ENCODE peak calls at places on chromosomes 6 and 20, in four cellular contexts. I is K562, U is sigmoid colon, N is transverse colon. X is an unnamed sample.

GRCh38 chr20:50821994-50822393 is 27.1 kb downstream of the BCAS4 start:
- DNase-seq in I (no peak), U (no peak), N (no peak), X (no peak)

GRCh38 chr6:165804331-165805066 is 141.5 kb upstream of the PDE10A start:
- DNase-seq in I (no peak), U (no peak), N (no peak), X (no peak)

GRCh38 chr6:166413491-166413951 is 30.8 kb upstream of the MPC1 start:
- DNase-seq in I (no peak), U (no peak), N (no peak), X (no peak)

GRCh38 chr6:20718705-20719653 is 184.7 kb downstream of the CDKAL1 start:
- DNase-seq in I (no peak), U (no peak), N (no peak), X (no peak)

GRCh38 chr20:38991814-38992593 is 29.9 kb downstream of the DHX35 start:
- DNase-seq in I (no peak), U (no peak), N (no peak), X (no peak)

GRCh38 chr20:58403272-58403671 is 14.2 kb downstream of the VAPB start:
- DNase-seq in I (no peak), U (no peak), N (no peak), X (no peak)

GRCh38 chr6:37005061-37005810 is at the start of gene FGD2:
- DNase-seq in I (peak), U (no peak), N (peak), X (no peak)

GRCh38 chr20:42714298-42715141 is 475.2 kb downstream of the PTPRT start:
- DNase-seq in I (no peak), U (no peak), N (no peak), X (no peak)

GRCh38 chr6:4369616-4370015 is 234.2 kb upstream of the ECI2 start:
- DNase-seq in I (no peak), U (no peak), N (no peak), X (no peak)

GRCh38 chr6:138415125-138415524 is 11.1 kb downstream of the HEBP2 start:
- DNase-seq in I (no peak), U (no peak), N (no peak), X (no peak)

GRCh38 chr6:144820270-144820669 is 535.1 kb downstream of the UTRN start:
- DNase-seq in I (no peak), U (no peak), N (no peak), X (no peak)

GRCh38 chr6:106287215-106287614 is 38.3 kb downstream of the ATG5 start:
- DNase-seq in I (no peak), U (no peak), N (no peak), X (no peak)

GRCh38 chr20:32536861-32537656 is 48.1 kb downstream of the NOL4L start:
- DNase-seq in I (peak), U (no peak), N (peak), X (peak)

GRCh38 chr6:15400572-15401004 is 154.7 kb downstream of the JARID2 start:
- DNase-seq in I (peak), U (peak), N (peak), X (no peak)

DNA sequence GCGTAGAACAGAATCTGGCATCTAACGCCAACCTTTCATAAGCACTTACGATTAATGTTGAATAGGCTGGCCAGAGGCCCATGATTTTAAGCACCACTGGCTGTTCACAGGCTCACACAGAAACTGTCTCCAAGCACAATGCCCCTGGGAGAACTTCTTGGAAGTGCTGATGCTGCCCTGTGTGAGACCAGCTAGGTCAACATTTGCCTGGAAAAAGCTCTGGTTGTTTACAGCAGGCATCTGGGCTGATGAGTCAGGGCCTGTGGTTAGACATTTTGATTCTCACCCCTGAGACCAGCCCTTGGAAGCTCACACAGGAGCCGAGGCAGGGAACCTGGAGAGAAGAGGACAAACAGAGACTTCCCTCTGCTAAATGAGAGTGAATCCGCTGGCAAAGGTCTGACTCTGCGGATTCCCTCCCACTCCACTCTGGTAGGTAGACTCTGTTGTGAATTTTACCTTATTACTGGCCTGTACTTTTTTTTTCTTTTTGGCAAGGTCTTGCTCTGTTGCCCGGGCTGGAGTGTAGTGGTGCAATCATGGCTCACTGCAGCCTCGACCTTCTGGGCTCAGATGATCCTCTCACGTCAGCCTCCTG is 6.8 kb upstream of the SULF2 start:
- DNase-seq in I (no peak), U (peak), N (peak), X (no peak)
- TF ChIP-seq EP300 in I (no peak), U (peak), N (peak), X (peak)

DNA sequence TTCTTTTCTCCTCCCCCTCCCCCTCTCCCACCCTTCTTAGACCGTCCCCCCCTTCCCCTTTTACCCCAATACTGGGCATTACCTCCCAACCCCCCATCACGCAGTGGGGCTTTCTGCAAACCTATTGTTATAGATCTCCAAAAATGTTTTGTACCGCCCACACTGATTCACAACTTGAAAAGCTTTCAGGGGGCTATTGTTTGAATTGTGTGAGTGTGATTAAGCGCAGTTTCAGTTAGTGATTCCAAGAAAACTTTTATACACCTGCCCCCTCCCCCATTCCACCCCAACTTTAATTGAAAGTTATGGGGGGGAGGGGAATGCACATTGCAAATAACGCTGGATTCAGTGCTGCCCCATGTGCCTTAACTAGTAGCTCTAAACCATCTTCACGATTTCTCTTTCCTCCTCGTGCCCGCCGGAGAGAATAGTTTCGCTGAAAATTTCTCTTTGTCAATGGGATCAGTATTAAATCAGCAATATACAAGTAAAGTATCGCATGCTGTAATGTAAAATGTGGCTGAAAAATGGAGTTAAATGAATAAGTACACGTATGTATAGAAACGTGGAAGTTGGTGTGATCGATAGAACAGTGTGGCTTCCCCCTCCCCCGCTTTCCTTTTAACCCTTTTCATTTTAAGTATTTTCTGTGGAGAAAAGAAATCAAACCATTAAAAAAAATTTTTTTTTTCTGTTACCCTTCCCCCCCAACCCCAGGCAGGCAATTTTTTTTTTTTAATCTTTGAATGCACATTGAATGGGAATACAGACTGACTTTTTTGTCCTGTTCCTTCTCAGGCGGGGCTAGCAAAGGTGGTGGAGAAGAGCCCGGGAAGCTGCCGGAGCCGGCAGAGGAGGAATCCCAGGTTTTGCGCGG is 632 bp downstream of the LIN28B start:
- DNase-seq in I (peak), U (no peak), N (no peak), X (no peak)
- TF ChIP-seq POLR2AphosphoS5 in I (peak), U (no peak), N (no peak), X (no peak)

GRCh38 chr20:2663887-2664719 is at the start of gene IDH3B:
- DNase-seq in I (peak), U (peak), N (peak), X (peak)
- TF ChIP-seq EP300 in I (peak), U (no peak), N (no peak), X (no peak)

DNA sequence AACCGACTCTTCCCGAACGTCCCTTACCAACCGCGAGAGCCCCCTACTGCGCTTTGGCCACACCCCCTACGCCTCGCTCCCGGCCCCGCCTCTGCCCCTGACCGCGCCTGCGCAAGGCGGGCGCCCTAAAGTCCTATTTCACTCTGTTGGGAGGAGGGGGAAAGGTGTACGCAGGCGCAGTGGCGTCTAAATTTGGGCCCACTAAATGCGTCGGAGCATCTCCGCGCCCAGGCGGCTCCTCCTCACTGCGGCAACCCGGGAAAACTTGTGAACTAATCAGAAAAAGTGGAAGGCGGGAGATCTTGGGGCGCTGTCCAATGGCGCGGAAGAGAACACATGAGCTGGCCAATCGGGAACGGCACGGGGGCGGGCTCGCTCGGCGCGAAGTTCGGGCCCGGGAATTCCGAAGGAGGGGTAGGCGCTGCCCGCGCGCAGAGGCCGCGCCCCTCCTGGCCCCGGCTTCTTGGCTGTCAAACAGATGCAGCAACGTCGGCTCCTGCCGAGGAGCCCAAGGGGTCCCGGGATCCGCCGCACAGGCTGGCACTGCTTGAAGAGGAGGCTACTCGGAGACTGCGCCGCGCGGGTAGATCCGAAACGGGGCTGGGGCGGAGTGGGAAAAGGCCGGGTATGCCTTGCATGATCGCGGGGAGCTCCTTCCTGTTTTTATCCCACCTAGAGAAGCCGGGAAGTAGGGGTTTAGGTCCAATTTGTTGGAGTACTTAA is at the start of gene TCF19:
- DNase-seq in I (peak), U (peak), N (peak), X (peak)
- TF ChIP-seq POLR2AphosphoS5 in I (peak), U (peak), N (peak), X (peak)

GRCh38 chr20:24837721-24838456 is 111.2 kb upstream of the CST7 start:
- DNase-seq in I (no peak), U (no peak), N (no peak), X (no peak)
- TF ChIP-seq EP300 in I (no peak), U (no peak), N (no peak), X (no peak)

X was measured in stomach.